ENCODE peak calls at places on chromosomes 2 and 18, in ten cellular contexts. R, V, K, H, Q, C, E, F, W and P are unnamed samples.

GRCh38 chr2:31386648-31387047 is 27.9 kb downstream of the XDH start:
- DNase-seq in V (no peak), K (peak; percentile 32), Q (no peak), W (no peak), R (peak; percentile 24), F (no peak), E (no peak), C (peak; percentile 20), H (no peak), P (no peak)

GRCh38 chr2:18520605-18521031 is 39.8 kb downstream of the RDH14 start:
- DNase-seq in V (peak; percentile 66), W (peak; percentile 90), K (peak; percentile 86), E (peak; percentile 86), F (peak; percentile 90), H (peak; percentile 61), C (peak; percentile 90), Q (peak; percentile 84), R (peak; percentile 64), P (peak; percentile 79)

GRCh38 chr2:19038096-19039015 is 320.1 kb downstream of the OSR1 start:
- DNase-seq in H (no peak), W (no peak), Q (no peak), F (no peak), K (no peak), R (peak; percentile 87), E (no peak), C (no peak), V (no peak), P (no peak)

GRCh38 chr2:190655113-190655512 is 6.2 kb downstream of the NAB1 start:
- DNase-seq in H (no peak), W (no peak), F (no peak), V (no peak), K (no peak), Q (no peak), E (no peak), R (no peak), C (no peak), P (no peak)

GRCh38 chr2:240816584-240817495 is 3.2 kb downstream of the KIF1A start:
- DNase-seq in C (no peak), W (peak; percentile 54), F (peak; percentile 26), R (no peak), V (no peak), Q (no peak), E (no peak), H (no peak), K (no peak), P (no peak)

GRCh38 chr2:130786076-130786475 is 30.7 kb downstream of the AMER3 start:
- DNase-seq in F (no peak), K (no peak), V (no peak), R (no peak), W (no peak), C (no peak), Q (no peak), E (no peak), H (no peak), P (no peak)

GRCh38 chr2:239736358-239737143 is 288.6 kb downstream of the NDUFA10 start:
- DNase-seq in V (no peak), K (no peak), F (peak; percentile 45), Q (no peak), H (no peak), W (no peak), E (no peak), C (no peak), R (no peak), P (no peak)

GRCh38 chr18:41504316-41504715 is 450.7 kb upstream of the PIK3C3 start:
- DNase-seq in E (no peak), R (no peak), Q (no peak), V (no peak), C (no peak), W (no peak), H (no peak), F (no peak), K (no peak), P (no peak)

GRCh38 chr2:148933456-148933855 is 58.4 kb downstream of the KIF5C start:
- DNase-seq in C (no peak), Q (no peak), R (no peak), W (no peak), E (no peak), F (no peak), V (no peak), H (no peak), K (no peak), P (no peak)

GRCh38 chr2:176126929-176127768 is 2.4 kb upstream of the HOXD8 start:
- DNase-seq in E (peak; percentile 70), K (peak; percentile 53), F (no peak), H (peak; percentile 71), V (peak; percentile 53), C (peak; percentile 85), R (peak; percentile 50), W (peak; percentile 87), Q (peak; percentile 78), P (peak; percentile 68)

GRCh38 chr2:67256892-67257291 is 140.2 kb upstream of the ETAA1 start:
- DNase-seq in K (no peak), C (no peak), R (no peak), H (no peak), E (no peak), V (no peak), F (no peak), W (no peak), Q (no peak), P (no peak)

GRCh38 chr18:66211693-66212195 is 392.1 kb downstream of the CDH19 start:
- DNase-seq in H (no peak), R (no peak), K (no peak), F (no peak), E (no peak), C (no peak), W (no peak), V (no peak), Q (no peak), P (no peak)

GRCh38 chr2:26299488-26300092 is 46.4 kb upstream of the SELENOI start:
- DNase-seq in W (no peak), V (no peak), K (peak; percentile 85), R (peak; percentile 76), F (no peak), E (no peak), C (peak; percentile 26), Q (peak; percentile 46), H (peak; percentile 15), P (peak; percentile 73)

GRCh38 chr2:128636802-128637147 is 318.1 kb upstream of the HS6ST1 start:
- DNase-seq in F (no peak), R (no peak), Q (no peak), V (no peak), C (no peak), H (no peak), W (no peak), K (no peak), E (no peak), P (no peak)

GRCh38 chr2:238476258-238476657 is 49.5 kb downstream of the ASB1 start:
- DNase-seq in V (no peak), F (no peak), Q (peak; percentile 13), W (no peak), K (no peak), E (no peak), R (no peak), C (no peak), H (no peak), P (no peak)

GRCh38 chr2:128314348-128315121 is 4.1 kb downstream of the HS6ST1 start:
- DNase-seq in E (no peak), C (no peak), R (no peak), Q (peak; percentile 15), F (peak; percentile 60), K (peak; percentile 2), W (peak; percentile 56), H (no peak), V (no peak), P (no peak)

GRCh38 chr2:157386747-157387146 is 57.1 kb downstream of the CYTIP start:
- DNase-seq in H (no peak), C (no peak), F (no peak), K (no peak), E (no peak), W (no peak), V (no peak), R (no peak), Q (no peak), P (no peak)

GRCh38 chr2:18047896-18048657 is 169.6 kb downstream of the KCNS3 start:
- DNase-seq in Q (no peak), C (no peak), R (peak; percentile 96), V (no peak), E (peak; percentile 42), K (no peak), W (no peak), H (no peak), F (no peak), P (no peak)

GRCh38 chr18:24499814-24500601 is 39.6 kb downstream of the HRH4 start:
- DNase-seq in F (no peak), V (no peak), R (no peak), H (no peak), Q (no peak), C (no peak), W (no peak), K (no peak), E (no peak), P (no peak)

GRCh38 chr2:164897521-164898260 is 56.1 kb upstream of the COBLL1 start:
- DNase-seq in Q (no peak), E (no peak), C (no peak), K (no peak), F (no peak), H (no peak), R (no peak), V (no peak), W (no peak), P (no peak)

GRCh38 chr2:37414470-37414949 is 70.1 kb downstream of the QPCT start:
- DNase-seq in E (no peak), V (no peak), F (no peak), K (peak; percentile 38), C (no peak), W (no peak), H (peak; percentile 31), Q (no peak), R (peak; percentile 79), P (no peak)

GRCh38 chr18:55251186-55251995 is 292.1 kb upstream of the CCDC68 start:
- DNase-seq in H (no peak), R (peak; percentile 74), K (peak; percentile 19), Q (peak; percentile 23), V (no peak), C (peak; percentile 13), F (no peak), E (no peak), W (no peak), P (no peak)

GRCh38 chr2:98551316-98551715 is 57.0 kb downstream of the COA5 start:
- DNase-seq in K (no peak), Q (no peak), W (no peak), C (no peak), F (no peak), H (no peak), E (no peak), R (no peak), V (no peak), P (no peak)

GRCh38 chr18:76557026-76557575 is 62.1 kb upstream of the ZNF516 start:
- DNase-seq in C (no peak), K (no peak), V (no peak), E (no peak), W (no peak), H (no peak), Q (no peak), R (no peak), F (no peak), P (no peak)

GRCh38 chr2:171434671-171434980 is 600 bp downstream of the DCAF17 start:
- DNase-seq in H (peak; percentile 57), V (no peak), E (no peak), C (no peak), R (no peak), K (no peak), Q (peak; percentile 81), W (no peak), F (no peak), P (no peak)

GRCh38 chr2:23806201-23806600 is 120.7 kb downstream of the ATAD2B start:
- DNase-seq in W (no peak), V (no peak), K (no peak), E (no peak), H (no peak), R (peak; percentile 6), Q (no peak), F (no peak), C (no peak), P (no peak)

GRCh38 chr2:30272761-30273573 is 41.6 kb downstream of the LBH start:
- DNase-seq in W (peak; percentile 72), Q (no peak), F (no peak), C (no peak), V (no peak), R (peak; percentile 41), H (no peak), K (no peak), E (no peak), P (no peak)

GRCh38 chr2:111883661-111884591 is at the start of gene ANAPC1:
- DNase-seq in R (peak; percentile 81), C (peak; percentile 88), Q (peak; percentile 92), V (peak; percentile 76), H (peak; percentile 75), F (peak; percentile 96), K (peak; percentile 90), W (peak; percentile 95), E (peak; percentile 88), P (peak; percentile 85)